ENCODE peak calls at places on chromosomes 6 and 20, in six cellular contexts. One of them, this sample, is unnamed.

GRCh38 chr6:147546501-147547368 is 38.2 kb downstream of the SAMD5 start:
- DNase-seq in left lung: no peak
- DNase-seq in fibroblast of lung: no peak
- DNase-seq in nucleus accumbens: no peak
- DNase-seq in astrocyte of the spinal cord: no peak
- DNase-seq in EH: peak
- DNase-seq in this sample: no peak

GRCh38 chr6:21360353-21360752 is 233.2 kb upstream of the SOX4 start:
- DNase-seq in left lung: no peak
- DNase-seq in fibroblast of lung: no peak
- DNase-seq in nucleus accumbens: no peak
- DNase-seq in astrocyte of the spinal cord: no peak
- DNase-seq in EH: no peak
- DNase-seq in this sample: no peak

GRCh38 chr6:170224694-170225660 is 65.9 kb downstream of the DLL1 start:
- DNase-seq in left lung: peak
- DNase-seq in fibroblast of lung: no peak
- DNase-seq in nucleus accumbens: no peak
- DNase-seq in astrocyte of the spinal cord: peak
- DNase-seq in EH: peak
- DNase-seq in this sample: peak

GRCh38 chr6:134247271-134247833 is 70.6 kb downstream of the SGK1 start:
- DNase-seq in left lung: no peak
- DNase-seq in fibroblast of lung: no peak
- DNase-seq in nucleus accumbens: no peak
- DNase-seq in astrocyte of the spinal cord: no peak
- DNase-seq in EH: no peak
- DNase-seq in this sample: no peak

GRCh38 chr6:7148100-7148822 is 40.5 kb downstream of the RREB1 start:
- DNase-seq in left lung: no peak
- DNase-seq in fibroblast of lung: peak
- DNase-seq in nucleus accumbens: no peak
- DNase-seq in astrocyte of the spinal cord: peak
- DNase-seq in EH: peak
- DNase-seq in this sample: no peak

GRCh38 chr6:22145823-22146379 is 150.9 kb downstream of the PRL start:
- DNase-seq in left lung: peak
- DNase-seq in fibroblast of lung: peak
- DNase-seq in nucleus accumbens: peak
- DNase-seq in astrocyte of the spinal cord: peak
- DNase-seq in EH: peak
- DNase-seq in this sample: no peak

GRCh38 chr6:142210606-142211005 is 63.5 kb downstream of the VTA1 start:
- DNase-seq in left lung: no peak
- DNase-seq in fibroblast of lung: no peak
- DNase-seq in nucleus accumbens: no peak
- DNase-seq in astrocyte of the spinal cord: peak
- DNase-seq in EH: peak
- DNase-seq in this sample: no peak

GRCh38 chr6:45073771-45074170 is 254.4 kb upstream of the RUNX2 start:
- DNase-seq in left lung: no peak
- DNase-seq in fibroblast of lung: no peak
- DNase-seq in nucleus accumbens: no peak
- DNase-seq in astrocyte of the spinal cord: no peak
- DNase-seq in EH: no peak
- DNase-seq in this sample: no peak

GRCh38 chr6:85390775-85391174 is 59.1 kb upstream of the NT5E start:
- DNase-seq in left lung: no peak
- DNase-seq in fibroblast of lung: peak
- DNase-seq in nucleus accumbens: no peak
- DNase-seq in astrocyte of the spinal cord: no peak
- DNase-seq in EH: peak
- DNase-seq in this sample: no peak

GRCh38 chr20:46117704-46118467 is at the start of gene CD40:
- DNase-seq in left lung: peak
- DNase-seq in fibroblast of lung: peak
- DNase-seq in nucleus accumbens: peak
- DNase-seq in astrocyte of the spinal cord: peak
- DNase-seq in EH: peak
- DNase-seq in this sample: peak

GRCh38 chr20:11053310-11053709 is 379.5 kb upstream of the JAG1 start:
- DNase-seq in left lung: no peak
- DNase-seq in fibroblast of lung: no peak
- DNase-seq in nucleus accumbens: no peak
- DNase-seq in astrocyte of the spinal cord: no peak
- DNase-seq in EH: no peak
- DNase-seq in this sample: no peak

GRCh38 chr6:31680841-31681671 is at the start of gene LY6G5C:
- DNase-seq in left lung: peak
- DNase-seq in fibroblast of lung: peak
- DNase-seq in nucleus accumbens: peak
- DNase-seq in astrocyte of the spinal cord: peak
- DNase-seq in EH: peak
- DNase-seq in this sample: peak

GRCh38 chr20:20441259-20441658 is 73.4 kb downstream of the INSM1 start:
- DNase-seq in left lung: no peak
- DNase-seq in fibroblast of lung: no peak
- DNase-seq in nucleus accumbens: no peak
- DNase-seq in astrocyte of the spinal cord: no peak
- DNase-seq in EH: no peak
- DNase-seq in this sample: no peak

GRCh38 chr20:45469336-45470261 is at the start of gene WFDC2:
- DNase-seq in left lung: peak
- DNase-seq in fibroblast of lung: no peak
- DNase-seq in nucleus accumbens: no peak
- DNase-seq in astrocyte of the spinal cord: no peak
- DNase-seq in EH: no peak
- DNase-seq in this sample: no peak

GRCh38 chr6:58073263-58073662 is 755.8 kb downstream of the PRIM2 start:
- DNase-seq in left lung: no peak
- DNase-seq in fibroblast of lung: no peak
- DNase-seq in nucleus accumbens: no peak
- DNase-seq in astrocyte of the spinal cord: no peak
- DNase-seq in EH: no peak
- DNase-seq in this sample: no peak

GRCh38 chr6:42321976-42322375 is 104.3 kb upstream of the MRPS10 start:
- DNase-seq in left lung: no peak
- DNase-seq in fibroblast of lung: no peak
- DNase-seq in nucleus accumbens: no peak
- DNase-seq in astrocyte of the spinal cord: no peak
- DNase-seq in EH: no peak
- DNase-seq in this sample: no peak

GRCh38 chr6:22248513-22249308 is 48.1 kb downstream of the PRL start:
- DNase-seq in left lung: no peak
- DNase-seq in fibroblast of lung: peak
- DNase-seq in nucleus accumbens: no peak
- DNase-seq in astrocyte of the spinal cord: peak
- DNase-seq in EH: peak
- DNase-seq in this sample: no peak

GRCh38 chr6:64984947-64985346 is 722.1 kb downstream of the EYS start:
- DNase-seq in left lung: no peak
- DNase-seq in fibroblast of lung: peak
- DNase-seq in nucleus accumbens: no peak
- DNase-seq in astrocyte of the spinal cord: no peak
- DNase-seq in EH: no peak
- DNase-seq in this sample: no peak

GRCh38 chr6:42368156-42368555 is 83.6 kb downstream of the TRERF1 start:
- DNase-seq in left lung: no peak
- DNase-seq in fibroblast of lung: no peak
- DNase-seq in nucleus accumbens: no peak
- DNase-seq in astrocyte of the spinal cord: no peak
- DNase-seq in EH: no peak
- DNase-seq in this sample: no peak

GRCh38 chr20:18533491-18533890 is 25.8 kb downstream of the SEC23B start:
- DNase-seq in left lung: no peak
- DNase-seq in fibroblast of lung: no peak
- DNase-seq in nucleus accumbens: no peak
- DNase-seq in astrocyte of the spinal cord: peak
- DNase-seq in EH: peak
- DNase-seq in this sample: no peak

GRCh38 chr6:34436803-34437643 is 11.2 kb upstream of the RPS10 start:
- DNase-seq in left lung: no peak
- DNase-seq in fibroblast of lung: no peak
- DNase-seq in nucleus accumbens: no peak
- DNase-seq in astrocyte of the spinal cord: no peak
- DNase-seq in EH: no peak
- DNase-seq in this sample: no peak

This sample was measured in right lobe of liver.